ENCODE peak calls at places on chromosomes 11 and 22, in four cellular contexts. S, R, E and L are unnamed samples.

GRCh38 chr11:115585361-115586024 is 81.3 kb upstream of the CADM1 start:
- DNase-seq in S (no peak), R (no peak), E (no peak), L (no peak)

GRCh38 chr11:122922893-122923292 is 40.3 kb downstream of the JHY start:
- DNase-seq in S (no peak), R (no peak), E (no peak), L (no peak)

GRCh38 chr22:36465232-36466021 is 16.0 kb downstream of the TXN2 start:
- DNase-seq in S (no peak), R (peak), E (no peak), L (no peak)

GRCh38 chr11:102802341-102802740 is 4.4 kb upstream of the MMP1 start:
- DNase-seq in S (no peak), R (no peak), E (no peak), L (no peak)

GRCh38 chr22:20881231-20881630 is 22.4 kb downstream of the SNAP29 start:
- DNase-seq in S (no peak), R (no peak), E (no peak), L (no peak)

GRCh38 chr22:33082221-33082620 is 24.0 kb upstream of the SYN3 start:
- DNase-seq in S (no peak), R (no peak), E (no peak), L (no peak)

GRCh38 chr11:34259087-34259486 is 98.7 kb downstream of the ABTB2 start:
- DNase-seq in S (no peak), R (no peak), E (no peak), L (no peak)

GRCh38 chr11:94649254-94649653 is 82.1 kb downstream of the PIWIL4 start:
- DNase-seq in S (no peak), R (no peak), E (no peak), L (no peak)

GRCh38 chr11:130002352-130002845 is at the start of gene PRDM10:
- DNase-seq in S (peak), R (peak), E (peak), L (peak)

GRCh38 chr11:14894657-14895598 is 2.9 kb upstream of the CYP2R1 start:
- DNase-seq in S (no peak), R (no peak), E (peak), L (no peak)

GRCh38 chr22:46047226-46047625 is 70.3 kb upstream of the WNT7B start:
- DNase-seq in S (no peak), R (peak), E (no peak), L (no peak)

GRCh38 chr22:31738566-31738965 is 11.4 kb downstream of the PRR14L start:
- DNase-seq in S (no peak), R (no peak), E (peak), L (no peak)

GRCh38 chr11:42175203-42175602 is 715.8 kb upstream of the LRRC4C start:
- DNase-seq in S (no peak), R (no peak), E (no peak), L (no peak)

GRCh38 chr22:43179911-43180195 is 7.1 kb downstream of the TTLL12 start:
- DNase-seq in S (no peak), R (no peak), E (no peak), L (no peak)

GRCh38 chr22:47057916-47058585 is 295.6 kb downstream of the TBC1D22A start:
- DNase-seq in S (no peak), R (no peak), E (no peak), L (no peak)

GRCh38 chr11:124608146-124608545 is 3.1 kb upstream of the PANX3 start:
- DNase-seq in S (no peak), R (no peak), E (no peak), L (no peak)

GRCh38 chr11:67271548-67272284 is 5.4 kb downstream of the GRK2 start:
- DNase-seq in S (no peak), R (peak), E (peak), L (no peak)

GRCh38 chr11:64078294-64078693 is 42.6 kb downstream of the FLRT1 start:
- DNase-seq in S (no peak), R (no peak), E (peak), L (no peak)

GRCh38 chr11:30143098-30143705 is 87.6 kb upstream of the FSHB start:
- DNase-seq in S (peak), R (no peak), E (peak), L (no peak)

GRCh38 chr22:22855617-22856308 is 31.9 kb upstream of the IGLL5 start:
- DNase-seq in S (peak), R (no peak), E (peak), L (no peak)
- TF ChIP-seq CTCF in S (peak), R (no peak), E (peak), L (peak)

DNA sequence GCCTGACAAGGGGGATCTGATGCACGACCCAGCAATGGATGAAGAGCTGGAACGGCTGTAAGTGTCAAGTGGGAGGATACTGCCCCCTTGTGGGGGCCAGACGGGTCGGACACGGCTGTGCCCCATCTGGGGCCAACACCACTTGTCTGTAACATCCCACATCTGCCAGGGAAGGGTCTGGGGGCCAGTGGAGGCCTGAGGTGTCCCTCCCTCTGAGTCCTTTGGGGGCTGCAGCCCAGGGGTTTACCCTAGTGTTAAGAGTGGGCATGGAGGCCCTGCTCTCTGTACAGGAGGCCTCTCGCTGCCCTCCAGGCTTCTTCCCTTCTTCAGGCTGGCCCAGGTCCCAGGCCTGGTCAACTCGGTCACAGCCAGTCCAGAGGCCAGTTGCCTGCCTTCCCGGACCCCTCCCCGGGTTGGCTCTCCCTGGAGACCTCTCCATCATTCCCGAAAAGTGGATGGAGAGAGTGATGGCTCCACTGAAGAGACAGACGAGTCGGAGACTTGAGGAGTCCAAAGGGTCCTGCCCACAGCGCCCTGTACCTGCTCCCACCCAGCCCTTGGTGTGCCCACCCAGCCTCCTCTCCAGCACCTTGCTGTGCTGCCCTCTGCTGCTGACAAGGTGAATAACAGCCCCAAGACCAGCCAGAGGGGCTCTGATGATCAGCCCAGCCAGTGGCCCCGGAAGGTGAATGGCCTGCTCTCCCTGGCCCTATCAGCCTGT is 15.4 kb downstream of the ARFGAP2 start:
- DNase-seq in S (peak), R (no peak), E (peak), L (no peak)
- TF ChIP-seq CTCF in S (peak), R (peak), E (peak), L (peak)

GRCh38 chr11:103964390-103964789 is 72.0 kb upstream of the DDI1 start:
- DNase-seq in S (no peak), R (no peak), E (no peak), L (no peak)
- TF ChIP-seq CTCF in S (no peak), R (no peak), E (peak), L (peak)

GRCh38 chr11:119794141-119794665 is 65.2 kb upstream of the NECTIN1 start:
- DNase-seq in S (no peak), R (no peak), E (no peak), L (no peak)
- TF ChIP-seq CTCF in S (no peak), R (no peak), E (no peak), L (no peak)

DNA sequence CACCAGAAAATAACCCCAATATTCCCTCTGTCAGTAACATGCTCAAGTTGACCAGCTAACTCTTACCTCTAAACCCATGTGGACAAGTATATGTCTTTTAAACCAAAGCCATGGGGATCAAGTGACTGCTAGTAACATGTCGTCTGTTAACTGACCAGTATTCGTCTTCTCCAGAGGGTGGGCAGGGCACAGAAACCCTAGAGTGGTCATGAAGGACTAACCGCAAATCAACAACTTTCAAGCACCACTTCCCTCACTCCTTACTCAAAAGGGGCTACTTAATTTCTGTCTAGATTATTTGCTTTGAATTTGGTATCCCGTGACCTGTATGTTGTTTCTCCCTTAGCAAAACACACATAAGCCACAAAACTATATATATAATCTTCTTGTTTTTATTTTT is 293.2 kb downstream of the SWAP70 start:
- DNase-seq in S (no peak), R (no peak), E (no peak), L (no peak)
- TF ChIP-seq CTCF in S (no peak), R (no peak), E (no peak), L (no peak)

GRCh38 chr11:74312321-74312720 is 881 bp upstream of the P4HA3 start:
- DNase-seq in S (no peak), R (no peak), E (no peak), L (no peak)

GRCh38 chr11:74307409-74307808 is 4.0 kb downstream of the P4HA3 start:
- DNase-seq in S (no peak), R (no peak), E (no peak), L (no peak)

GRCh38 chr11:74306440-74307175 is 4.8 kb downstream of the P4HA3 start:
- DNase-seq in S (no peak), R (no peak), E (no peak), L (no peak)

GRCh38 chr11:74310857-74311256 is 583 bp downstream of the P4HA3 start:
- DNase-seq in S (no peak), R (no peak), E (no peak), L (no peak)

DNA sequence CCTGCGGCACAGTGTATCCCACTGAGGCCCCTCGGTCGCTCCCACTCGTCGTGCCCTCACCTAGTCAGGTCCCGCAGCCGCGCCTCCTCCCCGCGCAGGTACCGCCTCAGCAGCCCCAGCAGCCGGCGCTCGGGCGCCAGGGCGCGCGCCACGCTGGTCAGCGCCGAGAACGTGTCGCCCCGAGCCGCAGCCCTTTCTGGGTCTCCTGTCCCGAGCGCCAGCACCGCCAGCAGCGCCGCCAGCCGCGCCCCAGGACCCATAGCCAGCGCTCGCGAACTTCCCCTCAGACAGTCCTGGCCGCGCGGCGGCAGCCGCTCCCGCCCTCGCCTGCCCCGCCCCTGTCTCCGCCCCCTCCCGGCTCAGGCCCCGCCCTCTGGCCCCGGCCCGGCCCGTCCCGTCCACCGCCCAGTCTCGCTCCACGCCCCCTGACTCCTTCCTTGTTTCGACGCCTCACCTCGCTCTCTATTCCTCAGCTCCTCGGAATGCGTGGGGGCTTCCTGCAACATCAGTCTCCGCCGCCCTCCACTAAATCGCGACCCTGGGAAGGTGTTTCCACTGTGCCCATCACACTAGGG is at the start of gene P4HA3:
- DNase-seq in S (peak), R (peak), E (peak), L (peak)
- TF ChIP-seq CTCF in S (no peak), R (no peak), E (no peak), L (no peak)

GRCh38 chr11:16167706-16168487 is 188.4 kb downstream of the SOX6 start:
- DNase-seq in S (no peak), R (no peak), E (no peak), L (no peak)

GRCh38 chr11:16171882-16172281 is 184.5 kb downstream of the SOX6 start:
- DNase-seq in S (no peak), R (no peak), E (no peak), L (no peak)

GRCh38 chr11:16169946-16170345 is 186.4 kb downstream of the SOX6 start:
- DNase-seq in S (no peak), R (no peak), E (peak), L (no peak)

GRCh38 chr11:16170448-16170847 is 185.9 kb downstream of the SOX6 start:
- DNase-seq in S (no peak), R (no peak), E (peak), L (no peak)

DNA sequence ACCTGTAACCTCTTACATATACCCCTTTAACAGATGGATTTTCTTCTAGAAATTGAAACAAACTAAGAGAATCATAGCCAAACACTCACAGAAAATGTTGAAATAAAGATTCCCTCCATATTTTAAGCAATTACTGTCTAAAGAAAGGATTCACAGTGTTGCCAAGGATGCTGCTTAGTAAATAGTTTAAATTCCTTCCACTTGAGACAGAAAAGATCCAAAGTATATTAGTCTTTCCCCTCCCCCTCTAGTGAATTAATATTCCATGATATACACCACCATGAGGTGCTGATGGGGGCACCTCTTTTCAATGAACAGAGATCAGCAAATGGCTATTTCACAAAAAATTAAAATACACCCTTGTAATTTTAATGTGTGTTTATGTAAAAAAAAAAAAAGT is 186.8 kb downstream of the SOX6 start:
- DNase-seq in S (no peak), R (no peak), E (peak), L (no peak)
- TF ChIP-seq CTCF in S (no peak), R (no peak), E (peak), L (peak)

GRCh38 chr11:10556590-10556989 is 11.9 kb downstream of the LYVE1 start:
- DNase-seq in S (no peak), R (no peak), E (peak), L (no peak)
- TF ChIP-seq CTCF in S (no peak), R (no peak), E (no peak), L (no peak)

DNA sequence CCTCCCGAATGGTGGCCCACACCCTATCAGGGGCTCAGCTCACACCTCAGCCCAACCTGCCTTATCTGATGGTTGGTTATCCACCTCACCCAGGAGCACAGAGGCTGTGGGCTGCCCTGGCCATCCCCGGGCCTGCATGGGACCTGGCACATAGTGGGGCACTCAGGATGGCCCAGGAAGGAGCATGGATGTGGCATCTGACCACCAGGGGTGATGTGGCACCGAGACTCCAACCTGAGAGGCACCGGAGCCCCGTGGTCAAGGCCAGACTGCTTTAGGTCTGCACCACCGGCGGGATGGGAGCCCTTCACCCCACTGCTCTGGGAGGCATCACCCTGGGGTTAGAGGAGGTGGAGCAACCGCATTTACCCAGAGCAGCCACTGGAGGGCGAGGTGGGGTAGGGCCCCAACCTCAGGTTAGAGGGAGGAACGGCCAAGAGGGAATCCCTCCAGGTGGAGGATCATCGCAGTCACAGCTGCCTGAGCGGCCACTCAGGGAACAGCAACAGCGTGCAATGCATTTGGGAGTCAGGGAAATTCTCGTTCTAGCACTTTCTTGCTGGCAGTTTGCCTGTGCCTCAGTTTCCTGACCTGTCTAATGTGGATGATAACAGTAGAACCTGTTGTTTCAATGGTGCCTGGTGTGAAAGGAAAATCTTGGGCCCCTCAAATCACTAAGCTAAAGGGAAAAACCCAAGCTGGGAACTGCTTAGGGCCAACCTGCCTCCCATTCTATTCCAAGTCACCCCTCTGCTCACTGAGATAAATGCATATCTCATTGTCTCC is 52.9 kb upstream of the CARS1 start:
- DNase-seq in S (peak), R (peak), E (peak), L (no peak)
- TF ChIP-seq CTCF in S (peak), R (peak), E (peak), L (peak)